ENCODE peak calls at places on chromosomes 16 and 17, in nine cellular contexts. One of them, this sample, is unnamed.
A peak's percentile ranks its signal among the peaks of the same experiment; 100 is the strongest.

GRCh38 chr16:74657873-74658642 is 8.6 kb downstream of the RFWD3 start:
- DNase-seq in IMR-90: no peak
- DNase-seq in ovary: no peak
- DNase-seq in stimulated activated CD8-positive, alpha-beta memory T cell treated with anti-CD3 and anti-CD28 coated beads, Interleukin-7, amount 100 ng/mL, for 1 hour: no peak
- DNase-seq in WTC11: no peak
- DNase-seq in activated CD8-positive, alpha-beta memory T cell treated with anti-CD3 and anti-CD28 coated beads for 4 hours: no peak
- DNase-seq in sciatic nerve: no peak
- DNase-seq in NCI-H510A treated with DMSO at 0.1 percent for 48 hours: no peak
- DNase-seq in HuH-7: no peak
- DNase-seq in this sample: no peak

GRCh38 chr16:69711115-69711740 is 15.1 kb downstream of the NQO1 start:
- DNase-seq in HuH-7: no peak
- DNase-seq in ovary: peak; percentile 71
- DNase-seq in activated CD8-positive, alpha-beta memory T cell treated with anti-CD3 and anti-CD28 coated beads for 4 hours: no peak
- DNase-seq in NCI-H510A treated with DMSO at 0.1 percent for 48 hours: no peak
- DNase-seq in IMR-90: peak; percentile 81
- DNase-seq in WTC11: no peak
- DNase-seq in sciatic nerve: no peak
- DNase-seq in stimulated activated CD8-positive, alpha-beta memory T cell treated with anti-CD3 and anti-CD28 coated beads, Interleukin-7, amount 100 ng/mL, for 1 hour: no peak
- DNase-seq in this sample: peak; percentile 100

GRCh38 chr16:1414532-1415265 is at the start of gene UNKL:
- DNase-seq in sciatic nerve: peak; percentile 90
- DNase-seq in activated CD8-positive, alpha-beta memory T cell treated with anti-CD3 and anti-CD28 coated beads for 4 hours: peak; percentile 64
- DNase-seq in ovary: peak; percentile 83
- DNase-seq in NCI-H510A treated with DMSO at 0.1 percent for 48 hours: no peak
- DNase-seq in stimulated activated CD8-positive, alpha-beta memory T cell treated with anti-CD3 and anti-CD28 coated beads, Interleukin-7, amount 100 ng/mL, for 1 hour: peak; percentile 64
- DNase-seq in IMR-90: peak; percentile 43
- DNase-seq in WTC11: peak; percentile 80
- DNase-seq in HuH-7: peak; percentile 64
- DNase-seq in this sample: peak; percentile 45

GRCh38 chr17:47806026-47806912 is 15.3 kb downstream of the OSBPL7 start:
- DNase-seq in activated CD8-positive, alpha-beta memory T cell treated with anti-CD3 and anti-CD28 coated beads for 4 hours: no peak
- DNase-seq in NCI-H510A treated with DMSO at 0.1 percent for 48 hours: no peak
- DNase-seq in HuH-7: no peak
- DNase-seq in IMR-90: no peak
- DNase-seq in WTC11: no peak
- DNase-seq in ovary: no peak
- DNase-seq in stimulated activated CD8-positive, alpha-beta memory T cell treated with anti-CD3 and anti-CD28 coated beads, Interleukin-7, amount 100 ng/mL, for 1 hour: no peak
- DNase-seq in sciatic nerve: peak; percentile 32
- DNase-seq in this sample: no peak

GRCh38 chr17:65312718-65313382 is 175.7 kb downstream of the RGS9 start:
- DNase-seq in IMR-90: no peak
- DNase-seq in stimulated activated CD8-positive, alpha-beta memory T cell treated with anti-CD3 and anti-CD28 coated beads, Interleukin-7, amount 100 ng/mL, for 1 hour: no peak
- DNase-seq in HuH-7: no peak
- DNase-seq in WTC11: no peak
- DNase-seq in activated CD8-positive, alpha-beta memory T cell treated with anti-CD3 and anti-CD28 coated beads for 4 hours: no peak
- DNase-seq in ovary: no peak
- DNase-seq in sciatic nerve: no peak
- DNase-seq in NCI-H510A treated with DMSO at 0.1 percent for 48 hours: no peak
- DNase-seq in this sample: no peak

GRCh38 chr16:66275795-66276428 is 90.6 kb upstream of the CDH5 start:
- DNase-seq in NCI-H510A treated with DMSO at 0.1 percent for 48 hours: peak; percentile 56
- DNase-seq in activated CD8-positive, alpha-beta memory T cell treated with anti-CD3 and anti-CD28 coated beads for 4 hours: no peak
- DNase-seq in IMR-90: peak; percentile 76
- DNase-seq in ovary: no peak
- DNase-seq in WTC11: peak; percentile 69
- DNase-seq in stimulated activated CD8-positive, alpha-beta memory T cell treated with anti-CD3 and anti-CD28 coated beads, Interleukin-7, amount 100 ng/mL, for 1 hour: no peak
- DNase-seq in HuH-7: peak; percentile 55
- DNase-seq in sciatic nerve: no peak
- DNase-seq in this sample: peak; percentile 78

GRCh38 chr16:20385844-20386832 is 18.4 kb downstream of the PDILT start:
- DNase-seq in NCI-H510A treated with DMSO at 0.1 percent for 48 hours: peak; percentile 79
- DNase-seq in stimulated activated CD8-positive, alpha-beta memory T cell treated with anti-CD3 and anti-CD28 coated beads, Interleukin-7, amount 100 ng/mL, for 1 hour: peak; percentile 29
- DNase-seq in sciatic nerve: peak; percentile 79
- DNase-seq in ovary: peak; percentile 69
- DNase-seq in WTC11: peak; percentile 87
- DNase-seq in activated CD8-positive, alpha-beta memory T cell treated with anti-CD3 and anti-CD28 coated beads for 4 hours: no peak
- DNase-seq in HuH-7: peak; percentile 57
- DNase-seq in IMR-90: peak; percentile 36
- DNase-seq in this sample: peak; percentile 52

GRCh38 chr17:35748323-35748960 is 4.6 kb downstream of the GAS2L2 start:
- DNase-seq in sciatic nerve: no peak
- DNase-seq in activated CD8-positive, alpha-beta memory T cell treated with anti-CD3 and anti-CD28 coated beads for 4 hours: no peak
- DNase-seq in IMR-90: no peak
- DNase-seq in stimulated activated CD8-positive, alpha-beta memory T cell treated with anti-CD3 and anti-CD28 coated beads, Interleukin-7, amount 100 ng/mL, for 1 hour: no peak
- DNase-seq in NCI-H510A treated with DMSO at 0.1 percent for 48 hours: no peak
- DNase-seq in WTC11: no peak
- DNase-seq in ovary: no peak
- DNase-seq in HuH-7: no peak
- DNase-seq in this sample: peak; percentile 83

GRCh38 chr16:86800914-86801313 is 222.6 kb downstream of the FOXL1 start:
- DNase-seq in sciatic nerve: no peak
- DNase-seq in stimulated activated CD8-positive, alpha-beta memory T cell treated with anti-CD3 and anti-CD28 coated beads, Interleukin-7, amount 100 ng/mL, for 1 hour: no peak
- DNase-seq in HuH-7: no peak
- DNase-seq in activated CD8-positive, alpha-beta memory T cell treated with anti-CD3 and anti-CD28 coated beads for 4 hours: no peak
- DNase-seq in NCI-H510A treated with DMSO at 0.1 percent for 48 hours: no peak
- DNase-seq in IMR-90: no peak
- DNase-seq in WTC11: peak; percentile 23
- DNase-seq in ovary: no peak
- DNase-seq in this sample: no peak

GRCh38 chr17:59558953-59559352 is 6.5 kb upstream of the DHX40 start:
- DNase-seq in IMR-90: peak; percentile 7
- DNase-seq in WTC11: no peak
- DNase-seq in ovary: no peak
- DNase-seq in NCI-H510A treated with DMSO at 0.1 percent for 48 hours: no peak
- DNase-seq in HuH-7: no peak
- DNase-seq in sciatic nerve: no peak
- DNase-seq in activated CD8-positive, alpha-beta memory T cell treated with anti-CD3 and anti-CD28 coated beads for 4 hours: no peak
- DNase-seq in stimulated activated CD8-positive, alpha-beta memory T cell treated with anti-CD3 and anti-CD28 coated beads, Interleukin-7, amount 100 ng/mL, for 1 hour: no peak
- DNase-seq in this sample: no peak

GRCh38 chr17:2406903-2407790 is 6.3 kb upstream of the MNT start:
- DNase-seq in activated CD8-positive, alpha-beta memory T cell treated with anti-CD3 and anti-CD28 coated beads for 4 hours: no peak
- DNase-seq in IMR-90: peak; percentile 92
- DNase-seq in NCI-H510A treated with DMSO at 0.1 percent for 48 hours: no peak
- DNase-seq in ovary: no peak
- DNase-seq in WTC11: no peak
- DNase-seq in HuH-7: no peak
- DNase-seq in stimulated activated CD8-positive, alpha-beta memory T cell treated with anti-CD3 and anti-CD28 coated beads, Interleukin-7, amount 100 ng/mL, for 1 hour: no peak
- DNase-seq in sciatic nerve: peak; percentile 76
- DNase-seq in this sample: peak; percentile 86

GRCh38 chr16:75252946-75253911 is 1.8 kb upstream of the BCAR1 start:
- DNase-seq in activated CD8-positive, alpha-beta memory T cell treated with anti-CD3 and anti-CD28 coated beads for 4 hours: no peak
- DNase-seq in ovary: peak; percentile 49
- DNase-seq in NCI-H510A treated with DMSO at 0.1 percent for 48 hours: no peak
- DNase-seq in HuH-7: no peak
- DNase-seq in stimulated activated CD8-positive, alpha-beta memory T cell treated with anti-CD3 and anti-CD28 coated beads, Interleukin-7, amount 100 ng/mL, for 1 hour: no peak
- DNase-seq in IMR-90: peak; percentile 74
- DNase-seq in sciatic nerve: no peak
- DNase-seq in WTC11: peak; percentile 85
- DNase-seq in this sample: no peak

GRCh38 chr16:67648764-67649407 is 3.9 kb downstream of the CARMIL2 start:
- DNase-seq in stimulated activated CD8-positive, alpha-beta memory T cell treated with anti-CD3 and anti-CD28 coated beads, Interleukin-7, amount 100 ng/mL, for 1 hour: no peak
- DNase-seq in sciatic nerve: no peak
- DNase-seq in HuH-7: no peak
- DNase-seq in WTC11: no peak
- DNase-seq in IMR-90: no peak
- DNase-seq in activated CD8-positive, alpha-beta memory T cell treated with anti-CD3 and anti-CD28 coated beads for 4 hours: no peak
- DNase-seq in ovary: no peak
- DNase-seq in NCI-H510A treated with DMSO at 0.1 percent for 48 hours: no peak
- DNase-seq in this sample: no peak

GRCh38 chr17:51647873-51648272 is 387.5 kb downstream of the UTP18 start:
- DNase-seq in WTC11: no peak
- DNase-seq in ovary: no peak
- DNase-seq in NCI-H510A treated with DMSO at 0.1 percent for 48 hours: no peak
- DNase-seq in IMR-90: no peak
- DNase-seq in stimulated activated CD8-positive, alpha-beta memory T cell treated with anti-CD3 and anti-CD28 coated beads, Interleukin-7, amount 100 ng/mL, for 1 hour: no peak
- DNase-seq in HuH-7: no peak
- DNase-seq in sciatic nerve: no peak
- DNase-seq in activated CD8-positive, alpha-beta memory T cell treated with anti-CD3 and anti-CD28 coated beads for 4 hours: no peak
- DNase-seq in this sample: peak; percentile 11

GRCh38 chr17:80346498-80347275 is 68.3 kb upstream of the ENDOV start:
- DNase-seq in WTC11: no peak
- DNase-seq in sciatic nerve: peak; percentile 50
- DNase-seq in activated CD8-positive, alpha-beta memory T cell treated with anti-CD3 and anti-CD28 coated beads for 4 hours: no peak
- DNase-seq in NCI-H510A treated with DMSO at 0.1 percent for 48 hours: no peak
- DNase-seq in ovary: no peak
- DNase-seq in IMR-90: no peak
- DNase-seq in HuH-7: no peak
- DNase-seq in stimulated activated CD8-positive, alpha-beta memory T cell treated with anti-CD3 and anti-CD28 coated beads, Interleukin-7, amount 100 ng/mL, for 1 hour: no peak
- DNase-seq in this sample: no peak

GRCh38 chr16:7246578-7246977 is 86.1 kb upstream of the RBFOX1 start:
- DNase-seq in ovary: no peak
- DNase-seq in NCI-H510A treated with DMSO at 0.1 percent for 48 hours: no peak
- DNase-seq in WTC11: no peak
- DNase-seq in HuH-7: no peak
- DNase-seq in activated CD8-positive, alpha-beta memory T cell treated with anti-CD3 and anti-CD28 coated beads for 4 hours: no peak
- DNase-seq in IMR-90: no peak
- DNase-seq in stimulated activated CD8-positive, alpha-beta memory T cell treated with anti-CD3 and anti-CD28 coated beads, Interleukin-7, amount 100 ng/mL, for 1 hour: no peak
- DNase-seq in sciatic nerve: no peak
- DNase-seq in this sample: no peak

GRCh38 chr17:82862758-82863645 is 23.2 kb upstream of the ZNF750 start:
- DNase-seq in stimulated activated CD8-positive, alpha-beta memory T cell treated with anti-CD3 and anti-CD28 coated beads, Interleukin-7, amount 100 ng/mL, for 1 hour: no peak
- DNase-seq in IMR-90: no peak
- DNase-seq in WTC11: no peak
- DNase-seq in NCI-H510A treated with DMSO at 0.1 percent for 48 hours: no peak
- DNase-seq in activated CD8-positive, alpha-beta memory T cell treated with anti-CD3 and anti-CD28 coated beads for 4 hours: no peak
- DNase-seq in ovary: no peak
- DNase-seq in HuH-7: no peak
- DNase-seq in sciatic nerve: no peak
- DNase-seq in this sample: no peak

GRCh38 chr16:49462989-49463371 is 89.4 kb downstream of the C16orf78 start:
- DNase-seq in activated CD8-positive, alpha-beta memory T cell treated with anti-CD3 and anti-CD28 coated beads for 4 hours: no peak
- DNase-seq in IMR-90: no peak
- DNase-seq in ovary: peak; percentile 6
- DNase-seq in HuH-7: no peak
- DNase-seq in NCI-H510A treated with DMSO at 0.1 percent for 48 hours: peak; percentile 9
- DNase-seq in WTC11: no peak
- DNase-seq in stimulated activated CD8-positive, alpha-beta memory T cell treated with anti-CD3 and anti-CD28 coated beads, Interleukin-7, amount 100 ng/mL, for 1 hour: no peak
- DNase-seq in sciatic nerve: no peak
- DNase-seq in this sample: no peak

GRCh38 chr17:16962804-16963203 is 9.1 kb downstream of the TNFRSF13B start:
- DNase-seq in HuH-7: no peak
- DNase-seq in stimulated activated CD8-positive, alpha-beta memory T cell treated with anti-CD3 and anti-CD28 coated beads, Interleukin-7, amount 100 ng/mL, for 1 hour: no peak
- DNase-seq in IMR-90: no peak
- DNase-seq in NCI-H510A treated with DMSO at 0.1 percent for 48 hours: no peak
- DNase-seq in sciatic nerve: no peak
- DNase-seq in WTC11: no peak
- DNase-seq in activated CD8-positive, alpha-beta memory T cell treated with anti-CD3 and anti-CD28 coated beads for 4 hours: no peak
- DNase-seq in ovary: no peak
- DNase-seq in this sample: peak; percentile 51

GRCh38 chr16:88454315-88455057 is 1.4 kb downstream of the ZFPM1 start:
- DNase-seq in sciatic nerve: no peak
- DNase-seq in HuH-7: peak; percentile 68
- DNase-seq in activated CD8-positive, alpha-beta memory T cell treated with anti-CD3 and anti-CD28 coated beads for 4 hours: no peak
- DNase-seq in IMR-90: no peak
- DNase-seq in NCI-H510A treated with DMSO at 0.1 percent for 48 hours: no peak
- DNase-seq in ovary: no peak
- DNase-seq in stimulated activated CD8-positive, alpha-beta memory T cell treated with anti-CD3 and anti-CD28 coated beads, Interleukin-7, amount 100 ng/mL, for 1 hour: peak; percentile 24
- DNase-seq in WTC11: no peak
- DNase-seq in this sample: no peak

GRCh38 chr17:18851206-18851605 is 6.7 kb upstream of the PRPSAP2 start:
- DNase-seq in activated CD8-positive, alpha-beta memory T cell treated with anti-CD3 and anti-CD28 coated beads for 4 hours: no peak
- DNase-seq in sciatic nerve: no peak
- DNase-seq in ovary: no peak
- DNase-seq in HuH-7: no peak
- DNase-seq in IMR-90: no peak
- DNase-seq in WTC11: no peak
- DNase-seq in stimulated activated CD8-positive, alpha-beta memory T cell treated with anti-CD3 and anti-CD28 coated beads, Interleukin-7, amount 100 ng/mL, for 1 hour: no peak
- DNase-seq in NCI-H510A treated with DMSO at 0.1 percent for 48 hours: no peak
- DNase-seq in this sample: no peak

GRCh38 chr16:31467858-31468257 is 4.1 kb upstream of the TGFB1I1 start:
- DNase-seq in stimulated activated CD8-positive, alpha-beta memory T cell treated with anti-CD3 and anti-CD28 coated beads, Interleukin-7, amount 100 ng/mL, for 1 hour: no peak
- DNase-seq in WTC11: no peak
- DNase-seq in HuH-7: no peak
- DNase-seq in ovary: no peak
- DNase-seq in sciatic nerve: no peak
- DNase-seq in IMR-90: no peak
- DNase-seq in NCI-H510A treated with DMSO at 0.1 percent for 48 hours: no peak
- DNase-seq in activated CD8-positive, alpha-beta memory T cell treated with anti-CD3 and anti-CD28 coated beads for 4 hours: no peak
- DNase-seq in this sample: no peak

GRCh38 chr17:61208301-61209098 is 191.1 kb upstream of the TBX2 start:
- DNase-seq in NCI-H510A treated with DMSO at 0.1 percent for 48 hours: peak; percentile 59
- DNase-seq in ovary: no peak
- DNase-seq in activated CD8-positive, alpha-beta memory T cell treated with anti-CD3 and anti-CD28 coated beads for 4 hours: no peak
- DNase-seq in stimulated activated CD8-positive, alpha-beta memory T cell treated with anti-CD3 and anti-CD28 coated beads, Interleukin-7, amount 100 ng/mL, for 1 hour: no peak
- DNase-seq in HuH-7: no peak
- DNase-seq in IMR-90: peak; percentile 64
- DNase-seq in WTC11: no peak
- DNase-seq in sciatic nerve: no peak
- DNase-seq in this sample: no peak

GRCh38 chr16:4884209-4884608 is 36.9 kb downstream of the UBN1 start:
- DNase-seq in stimulated activated CD8-positive, alpha-beta memory T cell treated with anti-CD3 and anti-CD28 coated beads, Interleukin-7, amount 100 ng/mL, for 1 hour: no peak
- DNase-seq in WTC11: no peak
- DNase-seq in NCI-H510A treated with DMSO at 0.1 percent for 48 hours: no peak
- DNase-seq in ovary: no peak
- DNase-seq in sciatic nerve: no peak
- DNase-seq in HuH-7: no peak
- DNase-seq in IMR-90: no peak
- DNase-seq in activated CD8-positive, alpha-beta memory T cell treated with anti-CD3 and anti-CD28 coated beads for 4 hours: no peak
- DNase-seq in this sample: no peak

GRCh38 chr17:27463235-27463677 is 7.0 kb downstream of the KSR1 start:
- DNase-seq in IMR-90: no peak
- DNase-seq in NCI-H510A treated with DMSO at 0.1 percent for 48 hours: no peak
- DNase-seq in activated CD8-positive, alpha-beta memory T cell treated with anti-CD3 and anti-CD28 coated beads for 4 hours: no peak
- DNase-seq in WTC11: no peak
- DNase-seq in HuH-7: no peak
- DNase-seq in sciatic nerve: no peak
- DNase-seq in ovary: no peak
- DNase-seq in stimulated activated CD8-positive, alpha-beta memory T cell treated with anti-CD3 and anti-CD28 coated beads, Interleukin-7, amount 100 ng/mL, for 1 hour: no peak
- DNase-seq in this sample: no peak

GRCh38 chr16:24273511-24273910 is 17.4 kb downstream of the CACNG3 start:
- DNase-seq in IMR-90: peak; percentile 17
- DNase-seq in activated CD8-positive, alpha-beta memory T cell treated with anti-CD3 and anti-CD28 coated beads for 4 hours: no peak
- DNase-seq in stimulated activated CD8-positive, alpha-beta memory T cell treated with anti-CD3 and anti-CD28 coated beads, Interleukin-7, amount 100 ng/mL, for 1 hour: no peak
- DNase-seq in sciatic nerve: no peak
- DNase-seq in WTC11: no peak
- DNase-seq in NCI-H510A treated with DMSO at 0.1 percent for 48 hours: no peak
- DNase-seq in HuH-7: no peak
- DNase-seq in ovary: no peak
- DNase-seq in this sample: peak; percentile 84